ENCODE peak calls at places on chromosomes 5 and 9, in six cellular contexts. Y is spleen, W is NCI-H1092, P is right atrium auricular region, J is substantia nigra, G is NB4. H is an unnamed sample.
A peak's percentile ranks its signal among the peaks of the same experiment; 100 is the strongest.

GRCh38 chr5:149228610-149229297 is 42.9 kb upstream of the AFAP1L1 start:
- DNase-seq in J (no peak), G (peak; percentile 57), W (no peak), Y (no peak), P (peak; percentile 83), H (peak; percentile 69)

GRCh38 chr9:36193049-36193448 is 2.3 kb downstream of the CLTA start:
- DNase-seq in G (no peak), Y (no peak), J (no peak), P (no peak), W (no peak), H (no peak)

GRCh38 chr9:100419166-100419565 is 7.8 kb upstream of the MSANTD3 start:
- DNase-seq in Y (no peak), P (no peak), G (no peak), W (no peak), J (no peak), H (no peak)

GRCh38 chr5:72203251-72203845 is 96.1 kb downstream of the MAP1B start:
- DNase-seq in G (no peak), J (no peak), Y (no peak), P (no peak), W (no peak), H (no peak)

GRCh38 chr5:2538169-2538568 is 213.3 kb downstream of the IRX2 start:
- DNase-seq in J (no peak), W (no peak), Y (no peak), G (peak; percentile 92), P (peak; percentile 23), H (no peak)

GRCh38 chr9:127873886-127874285 is 3.6 kb downstream of the AK1 start:
- DNase-seq in P (peak; percentile 88), W (no peak), G (no peak), J (peak; percentile 55), Y (no peak), H (peak; percentile 86)

GRCh38 chr9:81071108-81071507 is 618.2 kb downstream of the TLE1 start:
- DNase-seq in J (no peak), W (no peak), Y (no peak), P (no peak), G (no peak), H (no peak)

GRCh38 chr5:41408676-41409443 is 101.5 kb downstream of the PLCXD3 start:
- DNase-seq in J (no peak), G (no peak), P (no peak), Y (no peak), W (no peak), H (no peak)

GRCh38 chr5:82620957-82621600 is 342.9 kb upstream of the RPS23 start:
- DNase-seq in Y (no peak), W (no peak), J (no peak), G (no peak), P (no peak), H (no peak)

GRCh38 chr5:107337281-107337680 is 333.5 kb downstream of the EFNA5 start:
- DNase-seq in G (no peak), J (no peak), P (no peak), W (no peak), Y (no peak), H (no peak)

GRCh38 chr9:109907400-109907799 is 127.4 kb downstream of the PALM2AKAP2 start:
- DNase-seq in G (no peak), J (no peak), W (no peak), P (peak; percentile 68), Y (no peak), H (no peak)

GRCh38 chr5:154690488-154690887 is 64.7 kb upstream of the LARP1 start:
- DNase-seq in P (no peak), G (no peak), W (no peak), Y (no peak), J (no peak), H (no peak)

GRCh38 chr9:116286287-116286686 is 132.7 kb downstream of the PAPPA start:
- DNase-seq in W (peak; percentile 89), G (no peak), J (no peak), P (no peak), Y (no peak), H (no peak)

GRCh38 chr5:160293901-160294561 is 18.3 kb downstream of the CCNJL start:
- DNase-seq in W (no peak), G (peak; percentile 97), J (no peak), P (no peak), Y (peak; percentile 88), H (no peak)

GRCh38 chr5:32390819-32391591 is 53.5 kb downstream of the ZFR start:
- DNase-seq in P (no peak), G (peak; percentile 83), W (no peak), J (no peak), Y (no peak), H (no peak)

GRCh38 chr5:134493461-134494055 is 31.9 kb upstream of the JADE2 start:
- DNase-seq in Y (peak; percentile 35), G (peak; percentile 52), P (no peak), J (no peak), W (no peak), H (no peak)

GRCh38 chr5:143025376-143025775 is 255.2 kb downstream of the ARHGAP26 start:
- DNase-seq in Y (no peak), W (no peak), G (no peak), P (no peak), J (no peak), H (no peak)

GRCh38 chr9:35729700-35730485 is 2.1 kb downstream of the TLN1 start:
- DNase-seq in W (no peak), G (peak; percentile 70), Y (peak; percentile 92), P (peak; percentile 74), J (no peak), H (no peak)

GRCh38 chr9:79809931-79810330 is 238.2 kb downstream of the TLE4 start:
- DNase-seq in Y (no peak), J (no peak), G (no peak), W (no peak), P (no peak), H (no peak)

GRCh38 chr5:89417515-89417914 is 534.5 kb upstream of the MEF2C start:
- DNase-seq in G (no peak), P (no peak), W (no peak), Y (no peak), J (no peak), H (no peak)

GRCh38 chr5:26553079-26553478 is 485.3 kb downstream of the CDH9 start:
- DNase-seq in W (peak; percentile 92), G (no peak), J (no peak), Y (no peak), P (no peak), H (no peak)

GRCh38 chr9:132591751-132592314 is 9.4 kb downstream of the BARHL1 start:
- DNase-seq in P (no peak), G (no peak), Y (no peak), W (no peak), J (no peak), H (no peak)

GRCh38 chr9:96651626-96652025 is 3.5 kb downstream of the PRXL2C start:
- DNase-seq in P (no peak), Y (no peak), J (no peak), W (no peak), G (peak; percentile 32), H (no peak)

GRCh38 chr9:78857371-78858225 is 560.7 kb downstream of the PSAT1 start:
- DNase-seq in Y (no peak), W (no peak), G (no peak), J (no peak), P (no peak), H (peak; percentile 32)

GRCh38 chr5:17374973-17375844 is 122.8 kb upstream of the TAF11L2 start:
- DNase-seq in P (no peak), W (no peak), G (no peak), J (no peak), Y (no peak), H (no peak)

GRCh38 chr5:52809884-52810283 is 22.2 kb downstream of the ITGA1 start:
- DNase-seq in Y (no peak), W (no peak), J (no peak), P (no peak), G (peak; percentile 25), H (no peak)

GRCh38 chr5:56633950-56634349 is 181.4 kb upstream of the MAP3K1 start:
- DNase-seq in J (no peak), W (no peak), G (no peak), Y (no peak), P (no peak), H (no peak)

GRCh38 chr9:114138537-114138936 is 16.8 kb upstream of the COL27A1 start:
- DNase-seq in J (no peak), Y (no peak), W (no peak), P (no peak), G (no peak), H (peak; percentile 57)

GRCh38 chr9:137772281-137772873 is 105.2 kb upstream of the CACNA1B start:
- DNase-seq in J (no peak), W (no peak), Y (peak; percentile 42), G (no peak), P (no peak), H (no peak)

GRCh38 chr5:163565492-163565891 is 60.1 kb downstream of the MAT2B start:
- DNase-seq in W (no peak), J (no peak), Y (no peak), G (peak; percentile 4), P (no peak), H (no peak)

GRCh38 chr5:57986746-57987145 is 473.1 kb downstream of the PLK2 start:
- DNase-seq in W (no peak), P (no peak), Y (no peak), G (no peak), J (no peak), H (no peak)

GRCh38 chr5:130141689-130142320 is 237.5 kb downstream of the CHSY3 start:
- DNase-seq in Y (no peak), G (peak; percentile 25), J (peak; percentile 2), P (no peak), W (no peak), H (no peak)

GRCh38 chr5:156361451-156362109 is 34.6 kb downstream of the SGCD start:
- DNase-seq in G (no peak), W (no peak), Y (no peak), J (no peak), P (no peak), H (no peak)

GRCh38 chr5:179166886-179167841 is 107.0 kb downstream of the ZNF354C start:
- DNase-seq in Y (peak; percentile 87), W (peak; percentile 4), P (no peak), G (peak; percentile 60), J (no peak), H (peak; percentile 94)

GRCh38 chr9:96245399-96245798 is 56.6 kb downstream of the HSD17B3 start:
- DNase-seq in P (no peak), W (no peak), J (no peak), Y (no peak), G (peak; percentile 15), H (no peak)